ENCODE peak calls at places on chromosome 3, in seven cellular contexts. One of them, this sample, is unnamed.

GRCh38 chr3:56355570-56356185 is 112.6 kb downstream of the ERC2 start:
- DNase-seq in epithelial cell of esophagus: peak; percentile 48
- DNase-seq in transverse colon: no peak
- DNase-seq in colonic mucosa: no peak
- DNase-seq in GM10248: no peak
- DNase-seq in upper lobe of right lung: no peak
- DNase-seq in pancreas: no peak
- DNase-seq in this sample: no peak

GRCh38 chr3:189985938-189986337 is 134.8 kb downstream of the P3H2 start:
- DNase-seq in colonic mucosa: no peak
- DNase-seq in GM10248: no peak
- DNase-seq in transverse colon: no peak
- DNase-seq in upper lobe of right lung: no peak
- DNase-seq in epithelial cell of esophagus: no peak
- DNase-seq in pancreas: no peak
- DNase-seq in this sample: no peak

GRCh38 chr3:114320251-114320650 is 26.4 kb downstream of the TIGIT start:
- DNase-seq in pancreas: no peak
- DNase-seq in GM10248: no peak
- DNase-seq in colonic mucosa: no peak
- DNase-seq in transverse colon: no peak
- DNase-seq in epithelial cell of esophagus: peak; percentile 58
- DNase-seq in upper lobe of right lung: no peak
- DNase-seq in this sample: no peak

GRCh38 chr3:24829632-24830229 is 335.1 kb upstream of the THRB start:
- DNase-seq in pancreas: peak; percentile 72
- DNase-seq in transverse colon: peak; percentile 11
- DNase-seq in GM10248: no peak
- DNase-seq in colonic mucosa: peak; percentile 46
- DNase-seq in upper lobe of right lung: peak; percentile 74
- DNase-seq in epithelial cell of esophagus: peak; percentile 15
- DNase-seq in this sample: peak; percentile 69

GRCh38 chr3:194777729-194778128 is 92.0 kb downstream of the FAM43A start:
- DNase-seq in colonic mucosa: no peak
- DNase-seq in pancreas: no peak
- DNase-seq in upper lobe of right lung: no peak
- DNase-seq in GM10248: no peak
- DNase-seq in epithelial cell of esophagus: no peak
- DNase-seq in transverse colon: no peak
- DNase-seq in this sample: no peak

GRCh38 chr3:97860364-97860763 is 38.6 kb downstream of the CRYBG3 start:
- DNase-seq in pancreas: no peak
- DNase-seq in transverse colon: no peak
- DNase-seq in epithelial cell of esophagus: no peak
- DNase-seq in GM10248: no peak
- DNase-seq in colonic mucosa: no peak
- DNase-seq in upper lobe of right lung: no peak
- DNase-seq in this sample: no peak

GRCh38 chr3:3639078-3639477 is 160.2 kb upstream of the LRRN1 start:
- DNase-seq in transverse colon: no peak
- DNase-seq in colonic mucosa: no peak
- DNase-seq in epithelial cell of esophagus: no peak
- DNase-seq in pancreas: no peak
- DNase-seq in GM10248: no peak
- DNase-seq in upper lobe of right lung: no peak
- DNase-seq in this sample: no peak

GRCh38 chr3:47732143-47732542 is 49.5 kb downstream of the SMARCC1 start:
- DNase-seq in colonic mucosa: no peak
- DNase-seq in transverse colon: no peak
- DNase-seq in epithelial cell of esophagus: no peak
- DNase-seq in pancreas: no peak
- DNase-seq in upper lobe of right lung: no peak
- DNase-seq in GM10248: no peak
- DNase-seq in this sample: no peak

GRCh38 chr3:171847595-171848259 is 4.6 kb downstream of the TMEM212 start:
- DNase-seq in pancreas: no peak
- DNase-seq in GM10248: no peak
- DNase-seq in transverse colon: no peak
- DNase-seq in colonic mucosa: no peak
- DNase-seq in upper lobe of right lung: no peak
- DNase-seq in epithelial cell of esophagus: no peak
- DNase-seq in this sample: no peak

GRCh38 chr3:85567074-85567676 is 608.4 kb downstream of the CADM2 start:
- DNase-seq in colonic mucosa: peak; percentile 42
- DNase-seq in transverse colon: peak; percentile 30
- DNase-seq in GM10248: peak; percentile 20
- DNase-seq in pancreas: no peak
- DNase-seq in epithelial cell of esophagus: peak; percentile 77
- DNase-seq in upper lobe of right lung: no peak
- DNase-seq in this sample: no peak

GRCh38 chr3:72177075-72178050 is 392.4 kb upstream of the PROK2 start:
- DNase-seq in epithelial cell of esophagus: peak; percentile 42
- DNase-seq in pancreas: no peak
- DNase-seq in colonic mucosa: peak; percentile 28
- DNase-seq in upper lobe of right lung: peak; percentile 76
- DNase-seq in GM10248: peak; percentile 69
- DNase-seq in transverse colon: peak; percentile 41
- DNase-seq in this sample: no peak

GRCh38 chr3:46393554-46394434 is 13.1 kb downstream of the CCR5AS start:
- DNase-seq in GM10248: no peak
- DNase-seq in pancreas: no peak
- DNase-seq in epithelial cell of esophagus: peak; percentile 51
- DNase-seq in upper lobe of right lung: no peak
- DNase-seq in colonic mucosa: no peak
- DNase-seq in transverse colon: no peak
- DNase-seq in this sample: no peak

GRCh38 chr3:101279162-101279561 is 41.2 kb downstream of the IMPG2 start:
- DNase-seq in colonic mucosa: no peak
- DNase-seq in GM10248: no peak
- DNase-seq in epithelial cell of esophagus: peak; percentile 52
- DNase-seq in transverse colon: no peak
- DNase-seq in pancreas: no peak
- DNase-seq in upper lobe of right lung: no peak
- DNase-seq in this sample: no peak

GRCh38 chr3:177358968-177359600 is 161.8 kb upstream of the TBL1XR1 start:
- DNase-seq in pancreas: peak; percentile 68
- DNase-seq in upper lobe of right lung: peak; percentile 72
- DNase-seq in epithelial cell of esophagus: peak; percentile 76
- DNase-seq in transverse colon: peak; percentile 82
- DNase-seq in GM10248: peak; percentile 38
- DNase-seq in colonic mucosa: peak; percentile 86
- DNase-seq in this sample: peak; percentile 75

GRCh38 chr3:114362815-114363214 is 69.0 kb downstream of the TIGIT start:
- DNase-seq in pancreas: no peak
- DNase-seq in colonic mucosa: no peak
- DNase-seq in upper lobe of right lung: no peak
- DNase-seq in GM10248: peak; percentile 24
- DNase-seq in epithelial cell of esophagus: peak; percentile 29
- DNase-seq in transverse colon: no peak
- DNase-seq in this sample: no peak

GRCh38 chr3:119883461-119884160 is 101.7 kb downstream of the NR1I2 start:
- DNase-seq in GM10248: no peak
- DNase-seq in transverse colon: no peak
- DNase-seq in upper lobe of right lung: no peak
- DNase-seq in epithelial cell of esophagus: no peak
- DNase-seq in pancreas: no peak
- DNase-seq in colonic mucosa: no peak
- DNase-seq in this sample: no peak
- TF ChIP-seq CTCF in GM10248: no peak
- TF ChIP-seq CTCF in transverse colon: no peak
- TF ChIP-seq CTCF in upper lobe of right lung: no peak
- TF ChIP-seq CTCF in epithelial cell of esophagus: no peak
- TF ChIP-seq CTCF in pancreas: no peak
- TF ChIP-seq CTCF in colonic mucosa: no peak
- TF ChIP-seq CTCF in this sample: peak; percentile 23

GRCh38 chr3:132395126-132395525 is 22.2 kb upstream of the DNAJC13 start:
- DNase-seq in pancreas: no peak
- DNase-seq in epithelial cell of esophagus: no peak
- DNase-seq in colonic mucosa: no peak
- DNase-seq in GM10248: no peak
- DNase-seq in upper lobe of right lung: no peak
- DNase-seq in transverse colon: no peak
- DNase-seq in this sample: no peak
- TF ChIP-seq CTCF in pancreas: no peak
- TF ChIP-seq CTCF in epithelial cell of esophagus: no peak
- TF ChIP-seq CTCF in colonic mucosa: no peak
- TF ChIP-seq CTCF in GM10248: no peak
- TF ChIP-seq CTCF in upper lobe of right lung: no peak
- TF ChIP-seq CTCF in transverse colon: no peak
- TF ChIP-seq CTCF in this sample: no peak

GRCh38 chr3:182843478-182843877 is 50.2 kb downstream of the ATP11B start:
- DNase-seq in colonic mucosa: no peak
- DNase-seq in epithelial cell of esophagus: peak; percentile 5
- DNase-seq in GM10248: no peak
- DNase-seq in transverse colon: no peak
- DNase-seq in upper lobe of right lung: no peak
- DNase-seq in pancreas: no peak
- DNase-seq in this sample: no peak

GRCh38 chr3:182837855-182838454 is 44.7 kb downstream of the ATP11B start:
- DNase-seq in transverse colon: no peak
- DNase-seq in GM10248: no peak
- DNase-seq in upper lobe of right lung: no peak
- DNase-seq in pancreas: no peak
- DNase-seq in colonic mucosa: no peak
- DNase-seq in epithelial cell of esophagus: peak; percentile 34
- DNase-seq in this sample: no peak
- TF ChIP-seq CTCF in transverse colon: peak; percentile 48
- TF ChIP-seq CTCF in GM10248: peak; percentile 26
- TF ChIP-seq CTCF in upper lobe of right lung: peak; percentile 54
- TF ChIP-seq CTCF in pancreas: peak; percentile 11
- TF ChIP-seq CTCF in colonic mucosa: peak; percentile 27
- TF ChIP-seq CTCF in epithelial cell of esophagus: peak; percentile 32
- TF ChIP-seq CTCF in this sample: peak; percentile 73

GRCh38 chr3:87491843-87492242 is 215.5 kb upstream of the POU1F1 start:
- DNase-seq in pancreas: no peak
- DNase-seq in GM10248: no peak
- DNase-seq in colonic mucosa: no peak
- DNase-seq in upper lobe of right lung: no peak
- DNase-seq in transverse colon: no peak
- DNase-seq in epithelial cell of esophagus: peak; percentile 27
- DNase-seq in this sample: no peak
- TF ChIP-seq CTCF in pancreas: no peak
- TF ChIP-seq CTCF in GM10248: no peak
- TF ChIP-seq CTCF in colonic mucosa: no peak
- TF ChIP-seq CTCF in upper lobe of right lung: no peak
- TF ChIP-seq CTCF in transverse colon: no peak
- TF ChIP-seq CTCF in epithelial cell of esophagus: no peak
- TF ChIP-seq CTCF in this sample: no peak

GRCh38 chr3:42094992-42095391 is 3.8 kb downstream of the TRAK1 start:
- DNase-seq in GM10248: no peak
- DNase-seq in epithelial cell of esophagus: no peak
- DNase-seq in transverse colon: no peak
- DNase-seq in colonic mucosa: no peak
- DNase-seq in pancreas: no peak
- DNase-seq in upper lobe of right lung: no peak
- DNase-seq in this sample: no peak

GRCh38 chr3:42095540-42095939 is 4.4 kb downstream of the TRAK1 start:
- DNase-seq in GM10248: no peak
- DNase-seq in upper lobe of right lung: no peak
- DNase-seq in transverse colon: no peak
- DNase-seq in pancreas: no peak
- DNase-seq in epithelial cell of esophagus: no peak
- DNase-seq in colonic mucosa: no peak
- DNase-seq in this sample: no peak

GRCh38 chr3:42092006-42092405 is 849 bp downstream of the TRAK1 start:
- DNase-seq in colonic mucosa: no peak
- DNase-seq in GM10248: peak; percentile 54
- DNase-seq in upper lobe of right lung: no peak
- DNase-seq in epithelial cell of esophagus: peak; percentile 40
- DNase-seq in transverse colon: no peak
- DNase-seq in pancreas: no peak
- DNase-seq in this sample: no peak

GRCh38 chr3:42090973-42091731 is at the start of gene TRAK1:
- DNase-seq in pancreas: no peak
- DNase-seq in epithelial cell of esophagus: peak; percentile 98
- DNase-seq in transverse colon: no peak
- DNase-seq in upper lobe of right lung: no peak
- DNase-seq in GM10248: no peak
- DNase-seq in colonic mucosa: no peak
- DNase-seq in this sample: no peak

DNA sequence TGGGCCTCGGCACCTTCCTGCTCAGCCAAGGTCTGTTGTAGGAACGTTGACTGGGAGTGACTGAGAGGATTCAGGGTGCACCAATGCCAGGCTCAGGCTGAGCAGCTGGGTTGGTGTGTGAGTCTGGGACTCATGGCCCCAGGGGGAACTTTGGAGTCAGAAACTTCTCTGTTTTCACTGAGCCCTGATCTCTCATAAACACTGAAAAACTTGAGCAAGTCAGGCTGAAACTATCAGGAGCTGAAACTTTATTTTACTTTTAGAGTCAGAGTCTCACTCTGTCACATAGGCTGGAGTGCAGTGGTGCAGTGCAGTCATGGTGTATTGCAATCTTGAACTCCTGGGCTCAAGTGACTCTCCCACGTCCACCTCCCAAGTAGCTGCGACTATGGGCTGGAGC is 3.0 kb downstream of the TRAK1 start:
- DNase-seq in epithelial cell of esophagus: no peak
- DNase-seq in colonic mucosa: no peak
- DNase-seq in transverse colon: no peak
- DNase-seq in pancreas: no peak
- DNase-seq in GM10248: peak; percentile 52
- DNase-seq in upper lobe of right lung: no peak
- DNase-seq in this sample: no peak
- TF ChIP-seq CTCF in epithelial cell of esophagus: no peak
- TF ChIP-seq CTCF in colonic mucosa: no peak
- TF ChIP-seq CTCF in transverse colon: no peak
- TF ChIP-seq CTCF in pancreas: no peak
- TF ChIP-seq CTCF in GM10248: no peak
- TF ChIP-seq CTCF in upper lobe of right lung: no peak
- TF ChIP-seq CTCF in this sample: no peak

DNA sequence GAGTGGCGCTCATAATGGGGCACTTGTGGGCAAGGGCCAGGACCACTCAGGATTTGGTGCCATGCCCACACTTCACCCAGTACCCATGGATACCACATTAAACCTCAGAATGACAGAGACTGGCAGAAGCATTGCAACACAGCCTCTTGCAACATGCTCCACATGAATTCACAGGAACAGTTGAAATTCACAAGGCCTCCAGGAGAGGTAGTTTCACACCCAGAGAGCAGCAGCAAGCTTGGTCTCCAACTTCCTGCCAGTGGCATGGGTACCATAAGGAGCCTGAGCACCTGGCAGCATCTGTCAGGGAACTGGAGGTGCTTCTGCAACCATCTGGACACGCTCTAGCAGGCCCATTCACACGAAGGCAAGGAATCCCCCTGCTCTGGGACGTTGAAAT is 101.0 kb downstream of the OSBPL10 start:
- DNase-seq in GM10248: no peak
- DNase-seq in epithelial cell of esophagus: peak; percentile 89
- DNase-seq in pancreas: no peak
- DNase-seq in transverse colon: no peak
- DNase-seq in upper lobe of right lung: peak; percentile 78
- DNase-seq in colonic mucosa: no peak
- DNase-seq in this sample: no peak
- TF ChIP-seq CTCF in GM10248: no peak
- TF ChIP-seq CTCF in epithelial cell of esophagus: peak; percentile 68
- TF ChIP-seq CTCF in pancreas: no peak
- TF ChIP-seq CTCF in transverse colon: no peak
- TF ChIP-seq CTCF in upper lobe of right lung: peak; percentile 16
- TF ChIP-seq CTCF in colonic mucosa: no peak
- TF ChIP-seq CTCF in this sample: no peak

This sample was measured in type B pancreatic cell.